ENCODE peak calls at places on chromosomes 5 and 9, in five cellular contexts. U is HFF-Myc; H is T follicular helper cell; X is T-cell; K is stimulated activated CD4-positive, alpha-beta T cell treated with anti-CD3 and anti-CD28 coated beads, TNF-alpha, amount 100 ng/mL, for 1 hour. W is an unnamed sample.

GRCh38 chr9:113519401-113520108 is 56.0 kb downstream of the RGS3 start:
- DNase-seq in X (no peak), U (no peak), H (no peak), K (no peak), W (no peak)

GRCh38 chr5:41122459-41122858 is 51.3 kb upstream of the MROH2B start:
- DNase-seq in H (no peak), K (no peak), X (no peak), U (peak; percentile 2), W (no peak)

GRCh38 chr5:76715734-76716455 is at the start of gene F2R:
- DNase-seq in K (no peak), X (peak; percentile 47), U (no peak), H (peak; percentile 32), W (no peak)

GRCh38 chr5:143842920-143843319 is 31.0 kb downstream of the HMHB1 start:
- DNase-seq in X (no peak), H (no peak), U (no peak), K (no peak), W (no peak)

GRCh38 chr9:21994996-21995651 is 533 bp downstream of the CDKN2B-AS1 start:
- DNase-seq in X (peak; percentile 73), U (no peak), H (peak; percentile 63), K (no peak), W (no peak)

GRCh38 chr9:27505744-27506161 is 18.3 kb upstream of the IFNK start:
- DNase-seq in K (no peak), H (no peak), X (no peak), U (no peak), W (no peak)

GRCh38 chr5:148268556-148268955 is at the start of gene SPINK13:
- DNase-seq in H (no peak), K (no peak), U (no peak), X (no peak), W (no peak)

GRCh38 chr5:150329038-150329437 is 26.3 kb upstream of the ARSI start:
- DNase-seq in U (no peak), H (no peak), X (no peak), K (no peak), W (no peak)

GRCh38 chr9:89218040-89218928 is 39.7 kb upstream of the SHC3 start:
- DNase-seq in K (no peak), X (no peak), U (no peak), H (no peak), W (no peak)

GRCh38 chr9:131707677-131708612 is 31.9 kb downstream of the RAPGEF1 start:
- DNase-seq in H (no peak), X (no peak), U (no peak), K (no peak), W (no peak)

GRCh38 chr5:138675998-138676397 is 77.2 kb upstream of the CTNNA1 start:
- DNase-seq in H (no peak), U (no peak), X (no peak), K (no peak), W (no peak)